ENCODE peak calls at places on chromosomes 7 and 10, in six cellular contexts. One of them, this sample, is unnamed.

GRCh38 chr10:48880016-48880705 is 59.5 kb downstream of the LRRC18 start:
- DNase-seq in nephron progenitor cell: no peak
- DNase-seq in fibroblast of pulmonary artery: no peak
- DNase-seq in MCF 10A: no peak
- DNase-seq in chondrocyte: no peak
- DNase-seq in GM13976: peak
- DNase-seq in this sample: no peak

GRCh38 chr10:90930070-90930837 is 9.4 kb upstream of the ANKRD1 start:
- DNase-seq in MCF 10A: peak
- DNase-seq in fibroblast of pulmonary artery: peak
- DNase-seq in chondrocyte: no peak
- DNase-seq in GM13976: no peak
- DNase-seq in nephron progenitor cell: peak
- DNase-seq in this sample: no peak

GRCh38 chr7:27961255-27961654 is 219.3 kb downstream of the JAZF1 start:
- DNase-seq in fibroblast of pulmonary artery: peak
- DNase-seq in MCF 10A: peak
- DNase-seq in GM13976: no peak
- DNase-seq in nephron progenitor cell: no peak
- DNase-seq in chondrocyte: no peak
- DNase-seq in this sample: no peak

GRCh38 chr10:86707505-86707904 is 39.2 kb downstream of the LDB3 start:
- DNase-seq in fibroblast of pulmonary artery: no peak
- DNase-seq in nephron progenitor cell: no peak
- DNase-seq in MCF 10A: no peak
- DNase-seq in chondrocyte: peak
- DNase-seq in GM13976: no peak
- DNase-seq in this sample: no peak

GRCh38 chr10:277963-278362 is 142.7 kb downstream of the ZMYND11 start:
- DNase-seq in fibroblast of pulmonary artery: no peak
- DNase-seq in chondrocyte: no peak
- DNase-seq in GM13976: no peak
- DNase-seq in MCF 10A: no peak
- DNase-seq in nephron progenitor cell: no peak
- DNase-seq in this sample: no peak

GRCh38 chr7:27193335-27194001 is 6.4 kb downstream of the HOXA13 start:
- DNase-seq in nephron progenitor cell: peak
- DNase-seq in MCF 10A: no peak
- DNase-seq in chondrocyte: no peak
- DNase-seq in fibroblast of pulmonary artery: no peak
- DNase-seq in GM13976: no peak
- DNase-seq in this sample: no peak

GRCh38 chr7:55254596-55255500 is 110.3 kb upstream of the LANCL2 start:
- DNase-seq in chondrocyte: no peak
- DNase-seq in fibroblast of pulmonary artery: peak
- DNase-seq in MCF 10A: peak
- DNase-seq in nephron progenitor cell: peak
- DNase-seq in GM13976: peak
- DNase-seq in this sample: peak

GRCh38 chr7:13981070-13981469 is 8.4 kb downstream of the ETV1 start:
- DNase-seq in MCF 10A: peak
- DNase-seq in nephron progenitor cell: no peak
- DNase-seq in chondrocyte: no peak
- DNase-seq in fibroblast of pulmonary artery: peak
- DNase-seq in GM13976: no peak
- DNase-seq in this sample: no peak

GRCh38 chr10:4371691-4372295 is 454.2 kb upstream of the AKR1E2 start:
- DNase-seq in fibroblast of pulmonary artery: peak
- DNase-seq in chondrocyte: no peak
- DNase-seq in nephron progenitor cell: no peak
- DNase-seq in MCF 10A: no peak
- DNase-seq in GM13976: no peak
- DNase-seq in this sample: no peak

GRCh38 chr7:71718563-71718962 is 586.6 kb downstream of the GALNT17 start:
- DNase-seq in fibroblast of pulmonary artery: no peak
- DNase-seq in MCF 10A: no peak
- DNase-seq in nephron progenitor cell: no peak
- DNase-seq in chondrocyte: no peak
- DNase-seq in GM13976: no peak
- DNase-seq in this sample: no peak

GRCh38 chr7:37943905-37944736 is 23.7 kb downstream of the EPDR1 start:
- DNase-seq in nephron progenitor cell: no peak
- DNase-seq in chondrocyte: no peak
- DNase-seq in fibroblast of pulmonary artery: no peak
- DNase-seq in GM13976: peak
- DNase-seq in MCF 10A: no peak
- DNase-seq in this sample: no peak

GRCh38 chr7:131357282-131357880 is 29.7 kb downstream of the MKLN1 start:
- DNase-seq in GM13976: no peak
- DNase-seq in fibroblast of pulmonary artery: no peak
- DNase-seq in MCF 10A: peak
- DNase-seq in chondrocyte: no peak
- DNase-seq in nephron progenitor cell: no peak
- DNase-seq in this sample: no peak

GRCh38 chr7:80018941-80019808 is 115.5 kb upstream of the GNAI1 start:
- DNase-seq in fibroblast of pulmonary artery: peak
- DNase-seq in MCF 10A: peak
- DNase-seq in chondrocyte: no peak
- DNase-seq in GM13976: peak
- DNase-seq in nephron progenitor cell: peak
- DNase-seq in this sample: peak

GRCh38 chr10:97279121-97279815 is 13.2 kb downstream of the ARHGAP19 start:
- DNase-seq in fibroblast of pulmonary artery: peak
- DNase-seq in chondrocyte: no peak
- DNase-seq in nephron progenitor cell: no peak
- DNase-seq in MCF 10A: peak
- DNase-seq in GM13976: no peak
- DNase-seq in this sample: no peak

GRCh38 chr10:43194266-43194665 is 56.0 kb downstream of the CSGALNACT2 start:
- DNase-seq in nephron progenitor cell: no peak
- DNase-seq in fibroblast of pulmonary artery: no peak
- DNase-seq in GM13976: peak
- DNase-seq in chondrocyte: no peak
- DNase-seq in MCF 10A: no peak
- DNase-seq in this sample: no peak

GRCh38 chr10:102776779-102777417 is 33.1 kb downstream of the WBP1L start:
- DNase-seq in chondrocyte: no peak
- DNase-seq in MCF 10A: peak
- DNase-seq in fibroblast of pulmonary artery: peak
- DNase-seq in GM13976: no peak
- DNase-seq in nephron progenitor cell: peak
- DNase-seq in this sample: peak

GRCh38 chr10:95346715-95347401 is 56.1 kb upstream of the PDLIM1 start:
- DNase-seq in fibroblast of pulmonary artery: peak
- DNase-seq in chondrocyte: no peak
- DNase-seq in nephron progenitor cell: no peak
- DNase-seq in MCF 10A: no peak
- DNase-seq in GM13976: no peak
- DNase-seq in this sample: no peak

GRCh38 chr10:12535656-12536055 is 186.3 kb downstream of the CAMK1D start:
- DNase-seq in MCF 10A: no peak
- DNase-seq in fibroblast of pulmonary artery: no peak
- DNase-seq in chondrocyte: no peak
- DNase-seq in GM13976: no peak
- DNase-seq in nephron progenitor cell: no peak
- DNase-seq in this sample: no peak

GRCh38 chr10:24289235-24289634 is 80.3 kb downstream of the KIAA1217 start:
- DNase-seq in nephron progenitor cell: no peak
- DNase-seq in GM13976: no peak
- DNase-seq in fibroblast of pulmonary artery: no peak
- DNase-seq in chondrocyte: no peak
- DNase-seq in MCF 10A: no peak
- DNase-seq in this sample: no peak

GRCh38 chr10:71832967-71833366 is 18.1 kb downstream of the PSAP start:
- DNase-seq in fibroblast of pulmonary artery: no peak
- DNase-seq in nephron progenitor cell: no peak
- DNase-seq in GM13976: peak
- DNase-seq in chondrocyte: no peak
- DNase-seq in MCF 10A: no peak
- DNase-seq in this sample: no peak

GRCh38 chr7:125119559-125120115 is 190.0 kb upstream of the POT1 start:
- DNase-seq in chondrocyte: no peak
- DNase-seq in GM13976: no peak
- DNase-seq in MCF 10A: no peak
- DNase-seq in fibroblast of pulmonary artery: no peak
- DNase-seq in nephron progenitor cell: no peak
- DNase-seq in this sample: no peak

GRCh38 chr7:68025363-68025762 is 1028.7 kb downstream of the TYW1 start:
- DNase-seq in GM13976: no peak
- DNase-seq in nephron progenitor cell: no peak
- DNase-seq in MCF 10A: no peak
- DNase-seq in chondrocyte: no peak
- DNase-seq in fibroblast of pulmonary artery: no peak
- DNase-seq in this sample: no peak

GRCh38 chr10:84135836-84136235 is 3.5 kb upstream of the GHITM start:
- DNase-seq in chondrocyte: no peak
- DNase-seq in MCF 10A: no peak
- DNase-seq in fibroblast of pulmonary artery: no peak
- DNase-seq in GM13976: no peak
- DNase-seq in nephron progenitor cell: no peak
- DNase-seq in this sample: no peak

GRCh38 chr10:12353399-12354027 is 4.2 kb downstream of the CAMK1D start:
- DNase-seq in fibroblast of pulmonary artery: no peak
- DNase-seq in nephron progenitor cell: no peak
- DNase-seq in chondrocyte: no peak
- DNase-seq in MCF 10A: no peak
- DNase-seq in GM13976: no peak
- DNase-seq in this sample: no peak

GRCh38 chr7:135678612-135679575 is 16.6 kb downstream of the STMP1 start:
- DNase-seq in MCF 10A: peak
- DNase-seq in nephron progenitor cell: no peak
- DNase-seq in chondrocyte: no peak
- DNase-seq in fibroblast of pulmonary artery: peak
- DNase-seq in GM13976: no peak
- DNase-seq in this sample: no peak

GRCh38 chr7:32290015-32290414 is 200.2 kb downstream of the LSM5 start:
- DNase-seq in MCF 10A: no peak
- DNase-seq in nephron progenitor cell: no peak
- DNase-seq in fibroblast of pulmonary artery: no peak
- DNase-seq in GM13976: no peak
- DNase-seq in chondrocyte: no peak
- DNase-seq in this sample: no peak

GRCh38 chr7:124088590-124088989 is 55.7 kb upstream of the TMEM229A start:
- DNase-seq in GM13976: no peak
- DNase-seq in MCF 10A: peak
- DNase-seq in chondrocyte: no peak
- DNase-seq in fibroblast of pulmonary artery: peak
- DNase-seq in nephron progenitor cell: no peak
- DNase-seq in this sample: no peak

GRCh38 chr10:132464256-132465192 is 67.5 kb downstream of the PWWP2B start:
- DNase-seq in MCF 10A: no peak
- DNase-seq in fibroblast of pulmonary artery: peak
- DNase-seq in GM13976: no peak
- DNase-seq in nephron progenitor cell: peak
- DNase-seq in chondrocyte: peak
- DNase-seq in this sample: peak

GRCh38 chr10:114252883-114253282 is 13.8 kb downstream of the VWA2 start:
- DNase-seq in nephron progenitor cell: no peak
- DNase-seq in fibroblast of pulmonary artery: no peak
- DNase-seq in chondrocyte: no peak
- DNase-seq in GM13976: no peak
- DNase-seq in MCF 10A: no peak
- DNase-seq in this sample: no peak

GRCh38 chr7:156907656-156908055 is 14.7 kb upstream of the LMBR1 start:
- DNase-seq in nephron progenitor cell: no peak
- DNase-seq in GM13976: no peak
- DNase-seq in fibroblast of pulmonary artery: no peak
- DNase-seq in chondrocyte: no peak
- DNase-seq in MCF 10A: peak
- DNase-seq in this sample: no peak

DNA sequence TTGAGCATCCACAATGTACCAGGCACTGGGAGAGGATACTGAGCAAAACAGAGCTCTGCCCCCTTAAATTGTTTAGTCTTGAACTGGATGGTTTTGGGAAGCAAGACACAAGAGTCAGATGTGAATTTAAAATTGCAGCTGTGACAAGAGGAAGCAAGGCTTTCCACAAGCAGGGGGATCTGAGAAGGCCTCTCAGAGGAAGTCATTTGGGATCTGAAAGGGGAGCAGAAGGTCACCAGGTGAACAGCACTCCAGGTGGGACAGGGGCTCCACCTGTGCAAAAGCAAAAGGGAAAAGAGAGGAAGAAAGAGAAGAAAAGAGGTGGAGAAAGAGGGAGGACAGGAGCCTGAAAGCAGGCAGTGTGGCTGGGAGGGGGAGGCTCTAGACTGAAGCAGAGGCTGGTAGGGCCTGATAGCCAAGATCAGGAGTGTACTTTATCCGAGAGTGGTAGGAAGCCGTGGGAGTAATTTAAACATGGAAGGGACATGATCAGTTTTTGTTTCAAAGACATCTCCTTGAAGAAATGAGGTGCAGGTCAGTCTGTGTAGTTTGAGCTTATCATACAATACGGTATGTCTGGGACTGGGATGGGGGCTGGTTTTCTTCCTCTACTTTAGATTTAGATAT is 76.1 kb upstream of the DUSP5 start:
- DNase-seq in GM13976: no peak
- DNase-seq in chondrocyte: no peak
- DNase-seq in nephron progenitor cell: no peak
- DNase-seq in fibroblast of pulmonary artery: no peak
- DNase-seq in MCF 10A: no peak
- DNase-seq in this sample: no peak
- TF ChIP-seq CTCF in GM13976: no peak
- TF ChIP-seq CTCF in chondrocyte: no peak
- TF ChIP-seq CTCF in nephron progenitor cell: no peak
- TF ChIP-seq CTCF in fibroblast of pulmonary artery: no peak
- TF ChIP-seq CTCF in MCF 10A: no peak
- TF ChIP-seq CTCF in this sample: no peak

GRCh38 chr7:93231799-93232672 is at the start of gene VPS50:
- DNase-seq in GM13976: peak
- DNase-seq in fibroblast of pulmonary artery: peak
- DNase-seq in nephron progenitor cell: peak
- DNase-seq in MCF 10A: peak
- DNase-seq in chondrocyte: peak
- DNase-seq in this sample: peak
- TF ChIP-seq CTCF in GM13976: peak
- TF ChIP-seq CTCF in fibroblast of pulmonary artery: no peak
- TF ChIP-seq CTCF in nephron progenitor cell: no peak
- TF ChIP-seq CTCF in MCF 10A: no peak
- TF ChIP-seq CTCF in chondrocyte: peak
- TF ChIP-seq CTCF in this sample: no peak

DNA sequence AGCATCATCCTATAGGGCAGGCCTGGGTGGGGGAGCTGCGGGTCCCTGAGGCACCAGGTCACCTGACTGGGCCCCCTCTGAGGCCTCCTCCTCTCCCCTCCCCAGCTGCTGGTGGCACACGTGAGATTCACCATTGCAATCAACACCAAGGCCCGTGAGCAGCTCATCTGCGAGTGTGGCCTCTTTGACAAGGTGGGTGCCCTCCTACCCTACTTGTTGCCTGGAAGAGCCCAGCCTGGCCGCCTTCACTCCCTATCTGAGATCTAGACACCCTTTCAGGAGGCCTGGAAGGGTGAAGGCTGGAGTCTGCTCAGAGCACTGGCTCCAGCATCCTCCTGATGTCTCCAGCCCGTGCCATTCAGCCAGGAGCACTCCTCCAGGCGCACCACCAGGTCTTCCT is 67.2 kb downstream of the ALOX5 start:
- DNase-seq in fibroblast of pulmonary artery: no peak
- DNase-seq in MCF 10A: no peak
- DNase-seq in GM13976: no peak
- DNase-seq in nephron progenitor cell: no peak
- DNase-seq in chondrocyte: no peak
- DNase-seq in this sample: no peak
- TF ChIP-seq CTCF in fibroblast of pulmonary artery: no peak
- TF ChIP-seq CTCF in MCF 10A: no peak
- TF ChIP-seq CTCF in GM13976: no peak
- TF ChIP-seq CTCF in nephron progenitor cell: no peak
- TF ChIP-seq CTCF in chondrocyte: no peak
- TF ChIP-seq CTCF in this sample: no peak

GRCh38 chr10:104123397-104123796 is 1.4 kb downstream of the SFR1 start:
- DNase-seq in nephron progenitor cell: no peak
- DNase-seq in fibroblast of pulmonary artery: peak
- DNase-seq in MCF 10A: peak
- DNase-seq in GM13976: peak
- DNase-seq in chondrocyte: no peak
- DNase-seq in this sample: no peak
- TF ChIP-seq CTCF in nephron progenitor cell: no peak
- TF ChIP-seq CTCF in fibroblast of pulmonary artery: peak
- TF ChIP-seq CTCF in MCF 10A: peak
- TF ChIP-seq CTCF in GM13976: peak
- TF ChIP-seq CTCF in chondrocyte: peak
- TF ChIP-seq CTCF in this sample: no peak

This sample was measured in mesothelial cell of epicardium.